ENCODE peak calls at places on chromosomes 12 and 14, in five cellular contexts. F is pancreas, M is OCI-LY7, V is MM.1S, W is Panc1. P is an unnamed sample. For H3K4me1, the result is how much of the 10 kb centered on the place peaks cover.

GRCh38 chr12:59646636-59647035 is 50.8 kb downstream of the SLC16A7 start:
- DNase-seq in M (no peak), W (no peak), V (no peak), F (no peak), P (no peak)

GRCh38 chr12:60693019-60693626 is 1097.3 kb downstream of the SLC16A7 start:
- DNase-seq in M (no peak), F (no peak), W (no peak), V (no peak), P (no peak)

GRCh38 chr12:69161835-69162234 is 77.5 kb upstream of the CPSF6 start:
- DNase-seq in V (peak), W (no peak), F (no peak), M (no peak), P (no peak)

GRCh38 chr12:124867389-124867930 is 3.8 kb upstream of the SCARB1 start:
- DNase-seq in W (no peak), F (peak), V (no peak), M (no peak), P (no peak)

GRCh38 chr12:132525833-132526455 is 36.0 kb downstream of the FBRSL1 start:
- DNase-seq in M (no peak), W (no peak), F (no peak), V (no peak), P (no peak)

GRCh38 chr14:100780646-100781355 is 45.1 kb upstream of the MEG3 start:
- DNase-seq in V (no peak), F (no peak), W (no peak), M (no peak), P (no peak)

GRCh38 chr14:55389330-55389729 is 22.3 kb downstream of the ATG14 start:
- DNase-seq in V (no peak), F (no peak), M (no peak), W (no peak), P (no peak)

GRCh38 chr14:102729825-102730224 is 47.4 kb upstream of the TRAF3 start:
- DNase-seq in F (no peak), M (no peak), V (no peak), W (no peak), P (no peak)

GRCh38 chr12:69412655-69413054 is 53.1 kb downstream of the YEATS4 start:
- DNase-seq in W (no peak), V (no peak), M (no peak), F (no peak), P (no peak)

GRCh38 chr14:24838945-24839616 is 205.1 kb upstream of the GZMB start:
- DNase-seq in F (no peak), M (no peak), V (no peak), W (no peak), P (no peak)

GRCh38 chr12:56142184-56142784 is 10.1 kb upstream of the MYL6B start:
- DNase-seq in W (no peak), F (no peak), M (no peak), V (no peak), P (no peak)

GRCh38 chr14:99229654-99230215 is 42.3 kb downstream of the BCL11B start:
- DNase-seq in F (no peak), W (no peak), M (no peak), V (no peak), P (no peak)

GRCh38 chr14:33740531-33740930 is 210.3 kb downstream of the EGLN3 start:
- DNase-seq in W (no peak), F (no peak), M (no peak), V (no peak), P (no peak)

GRCh38 chr12:24902521-24903304 is 46.2 kb downstream of the BCAT1 start:
- DNase-seq in F (no peak), W (no peak), V (no peak), M (no peak), P (no peak)

GRCh38 chr12:25529738-25530137 is 23.3 kb downstream of the LMNTD1 start:
- DNase-seq in V (no peak), F (no peak), W (no peak), M (no peak), P (no peak)

GRCh38 chr14:59870277-59871165 is at the start of gene RTN1:
- DNase-seq in W (no peak), M (no peak), V (peak), F (peak), P (no peak)

GRCh38 chr14:66403183-66403582 is 83.0 kb upstream of the CCDC196 start:
- DNase-seq in M (peak), W (peak), F (no peak), V (peak), P (peak)

GRCh38 chr14:90132821-90133570 is 71.2 kb downstream of the KCNK13 start:
- DNase-seq in F (no peak), W (no peak), M (no peak), V (no peak), P (no peak)

GRCh38 chr12:116547955-116548471 is 11.2 kb upstream of the MAP1LC3B2 start:
- DNase-seq in F (no peak), W (no peak), V (no peak), M (peak), P (no peak)

GRCh38 chr14:78836777-78837176 is 666.6 kb downstream of the NRXN3 start:
- DNase-seq in F (peak), M (peak), V (peak), W (peak), P (peak)

GRCh38 chr12:132146772-132147422 is 2.6 kb downstream of the NOC4L start:
- DNase-seq in V (no peak), F (peak), M (no peak), W (no peak), P (no peak)

GRCh38 chr14:69076341-69076740 is 76.6 kb downstream of the DCAF5 start:
- DNase-seq in M (no peak), W (no peak), F (no peak), V (no peak), P (no peak)

GRCh38 chr14:69077841-69078240 is 75.1 kb downstream of the DCAF5 start:
- DNase-seq in F (no peak), M (no peak), W (no peak), V (no peak), P (no peak)

GRCh38 chr14:69079747-69080146 is 73.2 kb downstream of the DCAF5 start:
- DNase-seq in W (no peak), V (no peak), F (no peak), M (no peak), P (no peak)

GRCh38 chr14:69081271-69081670 is 71.6 kb downstream of the DCAF5 start:
- DNase-seq in V (no peak), W (no peak), F (no peak), M (no peak), P (no peak)

GRCh38 chr14:69079188-69079742 is 73.7 kb downstream of the DCAF5 start:
- DNase-seq in V (no peak), W (peak), M (no peak), F (no peak), P (no peak)
- H3K4me1 ChIP-seq in V (under half), W (under half), M (under half), F (under half), P (under half)

DNA sequence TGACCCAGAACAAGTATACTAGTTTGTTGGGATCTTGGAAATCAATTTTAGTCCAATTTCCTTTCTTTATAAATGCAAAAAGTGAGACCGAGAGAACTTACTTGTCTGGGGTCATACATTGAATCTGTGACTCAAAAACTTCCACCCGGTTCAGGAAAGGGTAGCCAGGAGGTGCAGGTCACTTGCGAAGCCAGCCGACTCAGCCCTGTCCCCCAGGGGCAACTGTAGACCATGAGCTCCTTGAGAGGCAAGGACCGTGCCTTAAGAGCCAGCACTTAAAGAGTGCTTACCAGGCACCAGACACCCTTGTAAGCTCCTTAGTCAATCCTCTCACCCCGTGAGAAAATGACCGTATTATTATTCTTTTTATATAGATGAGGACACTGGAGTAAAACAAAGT is 505 bp upstream of the BCDIN3D start:
- DNase-seq in V (no peak), F (no peak), M (no peak), W (no peak), P (no peak)
- H3K4me3 ChIP-seq in V (peak), F (peak), M (peak), W (peak), P (peak)

GRCh38 chr12:109461049-109461845 is 15.9 kb downstream of the KCTD10 start:
- DNase-seq in F (no peak), V (no peak), M (peak), W (no peak), P (no peak)

GRCh38 chr12:109461846-109462766 is 15.0 kb downstream of the KCTD10 start:
- DNase-seq in M (no peak), W (no peak), V (no peak), F (peak), P (peak)

GRCh38 chr12:109459247-109459646 is 17.9 kb downstream of the KCTD10 start:
- DNase-seq in M (no peak), F (no peak), V (no peak), W (no peak), P (no peak)

GRCh38 chr12:109458771-109459208 is 18.3 kb downstream of the KCTD10 start:
- DNase-seq in M (no peak), W (no peak), V (no peak), F (no peak), P (no peak)

GRCh38 chr12:109460538-109460937 is 16.6 kb downstream of the KCTD10 start:
- DNase-seq in M (no peak), V (no peak), W (no peak), F (no peak), P (no peak)
- H3K4me1 ChIP-seq in M (under half), V (under half), W (under half), F (under half), P (under half)

GRCh38 chr12:9064201-9064814 is 51.4 kb downstream of the A2M start:
- DNase-seq in W (no peak), V (peak), M (no peak), F (peak), P (no peak)

GRCh38 chr12:9066755-9067433 is 48.8 kb downstream of the A2M start:
- DNase-seq in W (no peak), F (no peak), M (no peak), V (no peak), P (no peak)

GRCh38 chr12:9066183-9066623 is 49.5 kb downstream of the A2M start:
- DNase-seq in V (no peak), W (no peak), M (no peak), F (no peak), P (no peak)

GRCh38 chr12:9064815-9065606 is 50.7 kb downstream of the A2M start:
- DNase-seq in V (peak), M (no peak), W (no peak), F (peak), P (peak)

DNA sequence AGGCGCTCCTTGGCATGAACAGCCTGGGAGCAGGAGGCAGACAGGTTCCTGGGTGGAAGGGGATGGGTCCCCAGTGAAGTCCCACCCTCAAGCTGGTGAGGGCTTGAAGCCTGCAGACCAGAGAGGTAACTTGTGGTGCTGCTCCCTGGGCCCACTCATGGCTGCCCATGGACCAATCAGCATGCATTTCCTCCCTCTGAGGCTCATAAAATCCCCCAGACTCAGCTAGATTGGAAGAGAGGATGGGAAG is 50.2 kb downstream of the A2M start:
- DNase-seq in F (no peak), M (no peak), W (no peak), V (no peak), P (no peak)
- H3K4me3 ChIP-seq in F (peak), M (no peak), W (no peak), V (no peak), P (no peak)

GRCh38 chr14:95236221-95236620 is 78.9 kb upstream of the DICER1 start:
- DNase-seq in M (no peak), W (no peak), F (no peak), V (no peak), P (no peak)

GRCh38 chr14:95237956-95238355 is 80.6 kb upstream of the DICER1 start:
- DNase-seq in M (no peak), F (no peak), V (no peak), W (no peak), P (no peak)

GRCh38 chr14:95240859-95241813 is 78.6 kb downstream of the CLMN start:
- DNase-seq in M (no peak), F (no peak), W (no peak), V (no peak), P (no peak)

GRCh38 chr14:95237121-95237876 is 80.0 kb upstream of the DICER1 start:
- DNase-seq in W (no peak), F (no peak), M (no peak), V (no peak), P (no peak)

GRCh38 chr14:95238674-95239313 is 80.9 kb downstream of the CLMN start:
- DNase-seq in V (no peak), M (no peak), W (no peak), F (no peak), P (no peak)
- H3K4me1 ChIP-seq in V (under half), M (under half), W (under half), F (under half), P (under half)

GRCh38 chr12:53617700-53618099 is 8.5 kb downstream of the ATF7 start:
- DNase-seq in F (no peak), V (no peak), M (no peak), W (no peak), P (no peak)

GRCh38 chr12:53622724-53623123 is 3.5 kb downstream of the ATF7 start:
- DNase-seq in W (no peak), F (no peak), V (no peak), M (no peak), P (no peak)

GRCh38 chr12:53613821-53614220 is 12.4 kb downstream of the ATF7 start:
- DNase-seq in V (no peak), F (no peak), W (no peak), M (no peak), P (no peak)

GRCh38 chr12:53616950-53617349 is 9.2 kb downstream of the ATF7 start:
- DNase-seq in V (no peak), W (no peak), F (no peak), M (no peak), P (no peak)

GRCh38 chr12:53618340-53618739 is 7.8 kb downstream of the ATF7 start:
- DNase-seq in F (no peak), V (peak), W (no peak), M (peak), P (no peak)
- H3K4me3 ChIP-seq in F (no peak), V (peak), W (no peak), M (peak), P (peak)

P was measured in keratinocyte.